ENCODE peak calls at places on chromosomes 13 and 19, in five cellular contexts. J is nephron progenitor cell, O is activated B cell treated with CpG ODN at 0.5 μM for 24 hours, B is GM10248, T is AG04450. N is an unnamed sample.

GRCh38 chr13:95641291-95641811 is 3.2 kb downstream of the DZIP1 start:
- DNase-seq in J (no peak), T (no peak), O (no peak), B (no peak), N (no peak)

GRCh38 chr13:113981611-113982295 is 7.9 kb upstream of the C13orf46 start:
- DNase-seq in O (peak; percentile 13), B (no peak), T (no peak), J (no peak), N (no peak)

GRCh38 chr13:32261567-32261966 is 53.6 kb downstream of the ZAR1L start:
- DNase-seq in B (no peak), J (no peak), T (peak; percentile 50), O (no peak), N (no peak)

GRCh38 chr13:111347438-111347837 is 27.0 kb downstream of the TEX29 start:
- DNase-seq in T (no peak), J (no peak), B (no peak), O (no peak), N (no peak)

GRCh38 chr19:33416307-33417215 is 43.1 kb downstream of the CEBPG start:
- DNase-seq in J (peak; percentile 86), B (peak; percentile 85), T (no peak), O (peak; percentile 48), N (peak; percentile 48)

GRCh38 chr19:3061214-3062161 is 807 bp downstream of the TLE5 start:
- DNase-seq in J (no peak), B (peak; percentile 81), T (no peak), O (peak; percentile 64), N (no peak)

GRCh38 chr19:17054746-17055145 is 20.5 kb downstream of the HAUS8 start:
- DNase-seq in O (no peak), J (no peak), B (no peak), T (no peak), N (no peak)

GRCh38 chr13:99250977-99251825 is 7.0 kb downstream of the GPR18 start:
- DNase-seq in O (no peak), J (no peak), T (no peak), B (no peak), N (no peak)

GRCh38 chr13:109904218-109904617 is 117.8 kb upstream of the IRS2 start:
- DNase-seq in B (no peak), O (no peak), T (no peak), J (no peak), N (no peak)

GRCh38 chr13:24982333-24982999 is 113.5 kb upstream of the PABPC3 start:
- DNase-seq in B (no peak), J (no peak), O (no peak), T (no peak), N (no peak)

GRCh38 chr19:10505583-10506229 is 2.5 kb upstream of the KEAP1 start:
- DNase-seq in J (peak; percentile 77), O (peak; percentile 64), T (no peak), B (peak; percentile 72), N (no peak)

GRCh38 chr13:53042897-53043296 is 14.3 kb downstream of the OLFM4 start:
- DNase-seq in T (no peak), B (no peak), J (no peak), O (no peak), N (no peak)

GRCh38 chr13:47110833-47111240 is 214.0 kb upstream of the HTR2A start:
- DNase-seq in B (no peak), J (no peak), O (no peak), T (no peak), N (no peak)

GRCh38 chr19:11699931-11700794 is 38.6 kb downstream of the ZNF823 start:
- DNase-seq in T (peak; percentile 2), B (no peak), J (no peak), O (no peak), N (no peak)

GRCh38 chr19:33771308-33772101 is 25.2 kb upstream of the KCTD15 start:
- DNase-seq in J (peak; percentile 91), T (peak; percentile 18), O (peak; percentile 42), B (peak; percentile 84), N (peak; percentile 92)

GRCh38 chr13:23608138-23608537 is 37.9 kb downstream of the TNFRSF19 start:
- DNase-seq in O (no peak), T (no peak), B (no peak), J (no peak), N (no peak)

GRCh38 chr19:10858204-10858828 is 10.1 kb downstream of the C19orf38 start:
- DNase-seq in O (no peak), J (peak; percentile 59), T (no peak), B (peak; percentile 48), N (peak; percentile 43)

GRCh38 chr13:79973533-79973963 is 367.4 kb downstream of the SPRY2 start:
- DNase-seq in J (no peak), T (no peak), O (no peak), B (peak; percentile 9), N (no peak)

GRCh38 chr19:7230826-7231225 is 63.4 kb downstream of the INSR start:
- DNase-seq in J (no peak), T (no peak), B (no peak), O (no peak), N (no peak)

GRCh38 chr13:40446365-40446764 is 220.1 kb downstream of the FOXO1 start:
- DNase-seq in B (no peak), O (no peak), J (no peak), T (no peak), N (no peak)

GRCh38 chr13:97434417-97435296 is 688 bp downstream of the RAP2A start:
- DNase-seq in B (peak; percentile 11), J (peak; percentile 68), T (no peak), O (peak; percentile 45), N (peak; percentile 23)

GRCh38 chr19:3343619-3344502 is 22.5 kb upstream of the NFIC start:
- DNase-seq in B (peak; percentile 64), O (no peak), J (no peak), T (no peak), N (no peak)

GRCh38 chr13:27352698-27353097 is 71.7 kb upstream of the GTF3A start:
- DNase-seq in B (no peak), T (no peak), J (no peak), O (no peak), N (no peak)

GRCh38 chr19:5799247-5800241 is 5.3 kb upstream of the NRTN start:
- DNase-seq in O (no peak), B (no peak), T (no peak), J (no peak), N (no peak)

GRCh38 chr13:81738364-81738763 is 1397.4 kb upstream of the SPRY2 start:
- DNase-seq in T (no peak), J (no peak), O (no peak), B (no peak), N (no peak)

GRCh38 chr13:35356572-35356971 is 119.9 kb downstream of the MAB21L1 start:
- DNase-seq in O (no peak), T (no peak), J (no peak), B (no peak), N (no peak)

GRCh38 chr19:52923782-52924593 is 760 bp upstream of the ZNF888 start:
- DNase-seq in B (no peak), O (no peak), T (no peak), J (no peak), N (no peak)

DNA sequence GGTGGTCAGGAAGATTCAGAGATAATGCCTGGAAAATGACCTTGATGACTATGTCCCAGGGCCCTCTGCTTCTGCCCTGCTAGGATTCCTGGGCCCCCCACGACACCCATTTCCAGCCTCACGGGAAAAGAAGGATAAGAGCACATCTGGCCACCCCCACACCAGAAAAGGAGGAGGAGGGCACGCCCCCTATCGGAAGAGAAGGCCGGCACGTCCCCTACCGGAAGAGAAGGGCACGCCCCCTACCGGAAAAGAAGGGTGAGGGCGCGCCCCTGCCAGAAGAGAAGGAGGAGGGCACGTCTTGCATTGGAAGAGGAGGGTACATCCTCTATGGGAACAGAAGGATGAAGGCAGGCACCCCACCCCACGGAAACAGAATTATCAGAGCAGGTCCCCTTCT is 84.3 kb downstream of the IER2 start:
- DNase-seq in J (peak; percentile 40), O (peak; percentile 27), B (peak; percentile 74), T (no peak), N (peak; percentile 45)
- TF ChIP-seq CTCF in J (peak; percentile 41), O (no peak), B (peak; percentile 13), T (peak; percentile 62), N (peak; percentile 53)

GRCh38 chr19:58307736-58308135 is 2.6 kb downstream of the ERVK3-1 start:
- DNase-seq in O (no peak), B (no peak), T (no peak), J (no peak), N (no peak)

GRCh38 chr19:58305932-58306323 is 751 bp downstream of the ERVK3-1 start:
- DNase-seq in T (no peak), J (no peak), B (peak; percentile 33), O (no peak), N (no peak)

GRCh38 chr19:58304255-58304654 is 922 bp upstream of the ERVK3-1 start:
- DNase-seq in J (no peak), O (no peak), B (no peak), T (no peak), N (no peak)

GRCh38 chr19:58304748-58305064 is 471 bp upstream of the ERVK3-1 start:
- DNase-seq in B (no peak), T (no peak), J (no peak), O (no peak), N (no peak)

GRCh38 chr19:58305065-58305931 is at the start of gene ERVK3-1:
- DNase-seq in B (peak; percentile 96), O (peak; percentile 89), J (peak; percentile 89), T (peak; percentile 94), N (peak; percentile 87)
- TF ChIP-seq CTCF in B (no peak), O (no peak), J (no peak), T (peak; percentile 19), N (no peak)

DNA sequence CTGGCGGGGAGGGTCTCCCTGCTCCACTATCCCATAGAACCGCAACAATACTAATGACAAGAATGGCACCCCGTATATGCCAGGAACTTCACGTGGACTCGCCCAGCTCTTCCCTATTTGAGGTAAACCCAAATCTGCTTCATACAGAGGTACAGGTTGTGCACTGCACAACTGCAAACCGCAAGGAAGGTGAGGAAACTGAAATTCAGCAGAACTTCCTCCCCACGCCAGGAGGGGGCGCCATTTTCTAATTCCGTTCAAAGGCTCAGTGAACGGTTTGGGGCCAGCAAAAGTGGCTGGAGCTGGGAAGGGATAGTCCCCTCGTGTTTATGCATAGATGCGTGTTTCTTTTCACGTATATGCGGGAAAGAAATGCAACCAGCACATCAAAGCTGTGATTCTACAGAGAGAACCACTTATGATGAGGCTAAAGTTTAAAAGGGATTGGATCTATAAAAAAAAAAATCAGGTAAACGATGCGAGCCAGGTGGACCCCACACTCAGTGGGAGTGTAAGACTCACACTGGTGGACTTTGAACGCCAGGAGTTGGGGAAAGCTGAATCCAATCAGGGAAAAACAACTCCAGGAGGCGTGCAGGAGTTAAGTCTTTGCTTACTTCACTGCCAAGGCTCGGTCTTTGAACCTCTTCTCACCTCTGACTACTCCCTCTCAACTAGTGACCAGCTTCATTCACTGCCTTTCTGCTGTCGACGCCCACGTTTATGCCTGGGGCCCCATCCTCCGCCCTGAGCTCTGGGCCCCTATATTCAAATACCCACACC is 20.3 kb downstream of the C19orf81 start:
- DNase-seq in T (no peak), B (peak; percentile 59), J (peak; percentile 69), O (peak; percentile 34), N (no peak)
- TF ChIP-seq CTCF in T (peak; percentile 84), B (peak; percentile 64), J (peak; percentile 80), O (peak; percentile 73), N (peak; percentile 94)

GRCh38 chr19:40754611-40755247 is 3.7 kb downstream of the SNRPA start:
- DNase-seq in T (no peak), B (no peak), J (no peak), O (no peak), N (no peak)

GRCh38 chr19:40751065-40751923 is at the start of gene SNRPA:
- DNase-seq in J (peak; percentile 95), T (peak; percentile 94), O (no peak), B (peak; percentile 91), N (peak; percentile 96)

GRCh38 chr19:40747536-40747935 is 2.7 kb downstream of the ACTMAP start:
- DNase-seq in O (no peak), T (no peak), J (no peak), B (no peak), N (no peak)

GRCh38 chr19:40750035-40750284 is 317 bp downstream of the ACTMAP start:
- DNase-seq in J (no peak), O (no peak), B (no peak), T (no peak), N (no peak)

GRCh38 chr19:40750285-40751064 is at the start of gene ACTMAP:
- DNase-seq in J (peak; percentile 99), B (peak; percentile 99), T (peak; percentile 100), O (peak; percentile 97), N (peak; percentile 99)
- TF ChIP-seq CTCF in J (no peak), B (no peak), T (no peak), O (no peak), N (no peak)